ENCODE peak calls at places on chromosomes 6 and 20, in nine cellular contexts. R, N, E, V, P, I, T, C and S are unnamed samples.

GRCh38 chr6:107704377-107705013 is 119.6 kb downstream of the SCML4 start:
- DNase-seq in R (no peak), T (peak), E (peak), C (no peak), V (no peak), P (no peak), I (no peak), N (peak), S (no peak)

GRCh38 chr6:26032387-26033131 is 54.7 kb upstream of the HFE start:
- DNase-seq in T (peak), E (peak), V (peak), N (peak), R (peak), P (peak), C (no peak), I (peak), S (no peak)

GRCh38 chr6:44563397-44563796 is 175.9 kb downstream of the CDC5L start:
- DNase-seq in R (no peak), C (no peak), V (no peak), E (no peak), N (peak), I (no peak), T (peak), P (no peak), S (no peak)

GRCh38 chr6:159090530-159091306 is 45.9 kb upstream of the TAGAP start:
- DNase-seq in T (no peak), E (no peak), C (no peak), P (no peak), N (no peak), I (no peak), V (no peak), R (peak), S (no peak)

GRCh38 chr6:40671338-40672050 is 84.3 kb upstream of the LRFN2 start:
- DNase-seq in P (peak), I (no peak), C (no peak), R (peak), N (no peak), V (no peak), T (no peak), E (peak), S (no peak)

GRCh38 chr6:54135665-54136370 is 24.6 kb downstream of the MLIP start:
- DNase-seq in N (peak), I (no peak), T (peak), E (peak), P (no peak), R (no peak), V (no peak), C (no peak), S (no peak)

GRCh38 chr6:41705996-41706835 is 29.2 kb downstream of the TFEB start:
- DNase-seq in N (peak), V (peak), P (peak), R (peak), E (no peak), T (peak), I (no peak), C (peak), S (peak)

GRCh38 chr6:31158863-31159855 is 770 bp downstream of the TCF19 start:
- DNase-seq in N (peak), R (peak), E (no peak), T (peak), I (no peak), V (peak), C (no peak), P (no peak), S (no peak)

GRCh38 chr6:113586413-113586812 is 270.7 kb upstream of the MARCKS start:
- DNase-seq in E (no peak), V (no peak), P (no peak), C (no peak), T (peak), I (no peak), R (no peak), N (peak), S (no peak)

GRCh38 chr6:19368511-19368910 is 468.7 kb upstream of the ID4 start:
- DNase-seq in T (peak), R (no peak), V (no peak), P (no peak), I (no peak), N (peak), C (no peak), E (no peak), S (no peak)

GRCh38 chr6:33761922-33762629 is 15.4 kb upstream of the IP6K3 start:
- DNase-seq in P (peak), R (peak), C (no peak), N (no peak), I (no peak), V (peak), T (peak), E (peak), S (peak)

GRCh38 chr6:19866199-19866872 is 29.2 kb downstream of the ID4 start:
- DNase-seq in C (no peak), P (no peak), T (no peak), R (no peak), N (no peak), V (no peak), I (no peak), E (no peak), S (no peak)

GRCh38 chr6:78867020-78867369 is 356 bp upstream of the IRAK1BP1 start:
- DNase-seq in N (no peak), P (no peak), T (no peak), E (no peak), I (no peak), C (no peak), V (no peak), R (no peak), S (no peak)

GRCh38 chr20:16707674-16708073 is 22.2 kb upstream of the SNRPB2 start:
- DNase-seq in R (no peak), I (no peak), P (no peak), V (no peak), E (no peak), T (no peak), C (no peak), N (no peak), S (no peak)

GRCh38 chr20:58231678-58232077 is 3.2 kb upstream of the ANKRD60 start:
- DNase-seq in E (no peak), N (no peak), V (no peak), P (no peak), T (no peak), R (no peak), I (no peak), C (no peak), S (no peak)

GRCh38 chr6:14921878-14922277 is 324.0 kb upstream of the JARID2 start:
- DNase-seq in P (no peak), T (no peak), I (no peak), C (no peak), N (peak), V (no peak), E (no peak), R (peak), S (no peak)

GRCh38 chr6:144064402-144064830 is 31.0 kb downstream of the SF3B5 start:
- DNase-seq in R (peak), C (no peak), V (peak), I (no peak), T (no peak), P (peak), N (no peak), E (peak), S (no peak)

GRCh38 chr6:14209005-14209404 is 91.4 kb downstream of the CD83 start:
- DNase-seq in N (peak), T (no peak), R (no peak), I (no peak), E (no peak), C (no peak), V (no peak), P (no peak), S (no peak)

GRCh38 chr6:151292974-151293373 is 53.2 kb downstream of the AKAP12 start:
- DNase-seq in P (no peak), C (no peak), T (peak), I (no peak), R (no peak), N (peak), V (no peak), E (no peak), S (no peak)

GRCh38 chr6:134021396-134022122 is 30.9 kb downstream of the SLC2A12 start:
- DNase-seq in V (no peak), R (no peak), I (no peak), P (no peak), T (no peak), E (no peak), C (no peak), N (no peak), S (no peak)

GRCh38 chr6:16544006-16544405 is 217.3 kb downstream of the ATXN1 start:
- DNase-seq in E (no peak), R (no peak), I (no peak), T (peak), V (no peak), N (peak), P (no peak), C (no peak), S (no peak)

GRCh38 chr20:5642155-5642981 is 107.8 kb upstream of the SHLD1 start:
- DNase-seq in I (no peak), E (no peak), C (no peak), N (no peak), T (peak), P (peak), V (no peak), R (peak), S (no peak)

GRCh38 chr20:62766716-62767115 is 29.6 kb upstream of the MRGBP start:
- DNase-seq in P (peak), I (peak), C (no peak), V (no peak), N (no peak), E (no peak), T (no peak), R (peak), S (no peak)

GRCh38 chr6:43129434-43130194 is 41.5 kb upstream of the SRF start:
- DNase-seq in E (peak), C (no peak), P (peak), T (peak), V (peak), R (peak), N (peak), I (no peak), S (no peak)

GRCh38 chr20:43458422-43458924 is 777 bp downstream of the SRSF6 start:
- DNase-seq in P (no peak), I (peak), V (no peak), N (peak), E (no peak), T (no peak), C (no peak), R (no peak), S (no peak)

GRCh38 chr6:31203345-31203979 is 33.0 kb upstream of the POU5F1 start:
- DNase-seq in E (peak), C (no peak), V (peak), P (peak), I (no peak), T (peak), N (peak), R (peak), S (no peak)

GRCh38 chr6:53264915-53265615 is 83.7 kb downstream of the ELOVL5 start:
- DNase-seq in I (no peak), C (no peak), R (no peak), V (no peak), N (no peak), E (no peak), T (no peak), P (no peak), S (no peak)

GRCh38 chr20:2946988-2947961 is 74.0 kb downstream of the PTPRA start:
- DNase-seq in N (peak), I (no peak), T (peak), E (peak), C (no peak), R (no peak), V (no peak), P (no peak), S (no peak)

GRCh38 chr6:23414204-23414501 is 711.9 kb upstream of the NRSN1 start:
- DNase-seq in N (peak), V (no peak), R (no peak), P (no peak), T (peak), E (peak), I (no peak), C (no peak), S (no peak)

GRCh38 chr6:52815167-52816092 is 11.8 kb upstream of the GSTA1 start:
- DNase-seq in E (peak), V (peak), N (peak), I (peak), T (peak), C (no peak), P (peak), R (peak), S (peak)